ENCODE peak calls at places on chromosome 16, in five cellular contexts. One of them, this sample, is unnamed.
A peak's percentile ranks its signal among the peaks of the same experiment; 100 is the strongest.

GRCh38 chr16:31179153-31179746 is 689 bp upstream of the FUS start:
- DNase-seq in substantia nigra: no peak
- DNase-seq in nephron progenitor cell: no peak
- DNase-seq in cardiac muscle cell: no peak
- DNase-seq in transverse colon: no peak
- DNase-seq in this sample: no peak

GRCh38 chr16:74852500-74852875 is 77.9 kb upstream of the FA2H start:
- DNase-seq in substantia nigra: no peak
- DNase-seq in nephron progenitor cell: no peak
- DNase-seq in cardiac muscle cell: no peak
- DNase-seq in transverse colon: no peak
- DNase-seq in this sample: no peak

GRCh38 chr16:12436201-12436657 is 367.5 kb downstream of the CPPED1 start:
- DNase-seq in substantia nigra: no peak
- DNase-seq in nephron progenitor cell: peak; percentile 25
- DNase-seq in cardiac muscle cell: peak; percentile 5
- DNase-seq in transverse colon: no peak
- DNase-seq in this sample: no peak

GRCh38 chr16:11347831-11348230 is 2.6 kb downstream of the RMI2 start:
- DNase-seq in substantia nigra: no peak
- DNase-seq in nephron progenitor cell: no peak
- DNase-seq in cardiac muscle cell: no peak
- DNase-seq in transverse colon: no peak
- DNase-seq in this sample: no peak

GRCh38 chr16:52363082-52363481 is 183.9 kb downstream of the TOX3 start:
- DNase-seq in substantia nigra: no peak
- DNase-seq in nephron progenitor cell: no peak
- DNase-seq in cardiac muscle cell: no peak
- DNase-seq in transverse colon: no peak
- DNase-seq in this sample: no peak

GRCh38 chr16:86614699-86615098 is 36.4 kb downstream of the FOXL1 start:
- DNase-seq in substantia nigra: no peak
- DNase-seq in nephron progenitor cell: no peak
- DNase-seq in cardiac muscle cell: peak; percentile 14
- DNase-seq in transverse colon: no peak
- DNase-seq in this sample: no peak

GRCh38 chr16:2486645-2487516 is 12.0 kb downstream of the TBC1D24 start:
- DNase-seq in substantia nigra: peak; percentile 30
- DNase-seq in nephron progenitor cell: no peak
- DNase-seq in cardiac muscle cell: no peak
- DNase-seq in transverse colon: peak; percentile 75
- DNase-seq in this sample: no peak

GRCh38 chr16:79269211-79269863 is 331.2 kb downstream of the MAF start:
- DNase-seq in substantia nigra: no peak
- DNase-seq in nephron progenitor cell: no peak
- DNase-seq in cardiac muscle cell: no peak
- DNase-seq in transverse colon: no peak
- DNase-seq in this sample: no peak

GRCh38 chr16:3431779-3432219 is 11.5 kb downstream of the ZNF597 start:
- DNase-seq in substantia nigra: no peak
- DNase-seq in nephron progenitor cell: no peak
- DNase-seq in cardiac muscle cell: no peak
- DNase-seq in transverse colon: peak; percentile 19
- DNase-seq in this sample: peak; percentile 26

GRCh38 chr16:8388684-8389083 is 201.6 kb downstream of the TMEM114 start:
- DNase-seq in substantia nigra: no peak
- DNase-seq in nephron progenitor cell: no peak
- DNase-seq in cardiac muscle cell: no peak
- DNase-seq in transverse colon: no peak
- DNase-seq in this sample: no peak

GRCh38 chr16:69367980-69368379 is 16.4 kb upstream of the TMED6 start:
- DNase-seq in substantia nigra: no peak
- DNase-seq in nephron progenitor cell: no peak
- DNase-seq in cardiac muscle cell: no peak
- DNase-seq in transverse colon: no peak
- DNase-seq in this sample: no peak

GRCh38 chr16:89315791-89316581 is 98.5 kb downstream of the ZNF778 start:
- DNase-seq in substantia nigra: no peak
- DNase-seq in nephron progenitor cell: no peak
- DNase-seq in cardiac muscle cell: no peak
- DNase-seq in transverse colon: peak; percentile 41
- DNase-seq in this sample: peak; percentile 81

GRCh38 chr16:15415411-15416070 is 18.8 kb upstream of the BMERB1 start:
- DNase-seq in substantia nigra: no peak
- DNase-seq in nephron progenitor cell: no peak
- DNase-seq in cardiac muscle cell: no peak
- DNase-seq in transverse colon: no peak
- DNase-seq in this sample: no peak

GRCh38 chr16:57704011-57704904 is 9.7 kb downstream of the DRC7 start:
- DNase-seq in substantia nigra: no peak
- DNase-seq in nephron progenitor cell: no peak
- DNase-seq in cardiac muscle cell: no peak
- DNase-seq in transverse colon: no peak
- DNase-seq in this sample: no peak

GRCh38 chr16:66070140-66070887 is 296.2 kb upstream of the CDH5 start:
- DNase-seq in substantia nigra: peak; percentile 1
- DNase-seq in nephron progenitor cell: no peak
- DNase-seq in cardiac muscle cell: peak; percentile 77
- DNase-seq in transverse colon: peak; percentile 52
- DNase-seq in this sample: peak; percentile 71

GRCh38 chr16:87226926-87227650 is 90.1 kb downstream of the C16orf95 start:
- DNase-seq in substantia nigra: no peak
- DNase-seq in nephron progenitor cell: no peak
- DNase-seq in cardiac muscle cell: no peak
- DNase-seq in transverse colon: no peak
- DNase-seq in this sample: no peak

GRCh38 chr16:9801651-9802050 is 380.6 kb downstream of the GRIN2A start:
- DNase-seq in substantia nigra: no peak
- DNase-seq in nephron progenitor cell: no peak
- DNase-seq in cardiac muscle cell: no peak
- DNase-seq in transverse colon: no peak
- DNase-seq in this sample: no peak

GRCh38 chr16:51150159-51150893 is 744 bp downstream of the SALL1 start:
- DNase-seq in substantia nigra: no peak
- DNase-seq in nephron progenitor cell: peak; percentile 37
- DNase-seq in cardiac muscle cell: peak; percentile 53
- DNase-seq in transverse colon: no peak
- DNase-seq in this sample: no peak

GRCh38 chr16:12092347-12092882 is 115.9 kb downstream of the SNX29 start:
- DNase-seq in substantia nigra: no peak
- DNase-seq in nephron progenitor cell: no peak
- DNase-seq in cardiac muscle cell: no peak
- DNase-seq in transverse colon: no peak
- DNase-seq in this sample: peak; percentile 10

GRCh38 chr16:11668590-11669379 is 530 bp downstream of the SNN start:
- DNase-seq in substantia nigra: no peak
- DNase-seq in nephron progenitor cell: peak; percentile 34
- DNase-seq in cardiac muscle cell: no peak
- DNase-seq in transverse colon: no peak
- DNase-seq in this sample: no peak

GRCh38 chr16:4495766-4496165 is 19.6 kb downstream of the HMOX2 start:
- DNase-seq in substantia nigra: no peak
- DNase-seq in nephron progenitor cell: no peak
- DNase-seq in cardiac muscle cell: no peak
- DNase-seq in transverse colon: no peak
- DNase-seq in this sample: no peak

GRCh38 chr16:19691161-19691850 is 26.7 kb downstream of the KNOP1 start:
- DNase-seq in substantia nigra: peak; percentile 13
- DNase-seq in nephron progenitor cell: no peak
- DNase-seq in cardiac muscle cell: no peak
- DNase-seq in transverse colon: no peak
- DNase-seq in this sample: peak; percentile 58

GRCh38 chr16:62794724-62795123 is 758.5 kb upstream of the CDH8 start:
- DNase-seq in substantia nigra: no peak
- DNase-seq in nephron progenitor cell: no peak
- DNase-seq in cardiac muscle cell: no peak
- DNase-seq in transverse colon: no peak
- DNase-seq in this sample: no peak

GRCh38 chr16:55120408-55120807 is 189.7 kb downstream of the IRX5 start:
- DNase-seq in substantia nigra: peak; percentile 0
- DNase-seq in nephron progenitor cell: no peak
- DNase-seq in cardiac muscle cell: peak; percentile 47
- DNase-seq in transverse colon: no peak
- DNase-seq in this sample: peak; percentile 50

GRCh38 chr16:27452569-27453475 is 50.8 kb downstream of the IL21R start:
- DNase-seq in substantia nigra: no peak
- DNase-seq in nephron progenitor cell: no peak
- DNase-seq in cardiac muscle cell: no peak
- DNase-seq in transverse colon: no peak
- DNase-seq in this sample: no peak

GRCh38 chr16:66416136-66416535 is 11.0 kb upstream of the BEAN1 start:
- DNase-seq in substantia nigra: no peak
- DNase-seq in nephron progenitor cell: no peak
- DNase-seq in cardiac muscle cell: no peak
- DNase-seq in transverse colon: no peak
- DNase-seq in this sample: no peak

GRCh38 chr16:82368041-82368440 is 198.0 kb upstream of the MPHOSPH6 start:
- DNase-seq in substantia nigra: peak; percentile 39
- DNase-seq in nephron progenitor cell: peak; percentile 12
- DNase-seq in cardiac muscle cell: peak; percentile 44
- DNase-seq in transverse colon: no peak
- DNase-seq in this sample: peak; percentile 28

GRCh38 chr16:22969567-22969966 is 155.6 kb downstream of the HS3ST2 start:
- DNase-seq in substantia nigra: no peak
- DNase-seq in nephron progenitor cell: no peak
- DNase-seq in cardiac muscle cell: no peak
- DNase-seq in transverse colon: no peak
- DNase-seq in this sample: no peak

GRCh38 chr16:29710227-29711219 is 31.5 kb downstream of the QPRT start:
- DNase-seq in substantia nigra: peak; percentile 5
- DNase-seq in nephron progenitor cell: peak; percentile 11
- DNase-seq in cardiac muscle cell: peak; percentile 48
- DNase-seq in transverse colon: no peak
- DNase-seq in this sample: no peak

GRCh38 chr16:30185683-30186421 is 2.5 kb downstream of the CORO1A start:
- DNase-seq in substantia nigra: peak; percentile 8
- DNase-seq in nephron progenitor cell: no peak
- DNase-seq in cardiac muscle cell: no peak
- DNase-seq in transverse colon: peak; percentile 73
- DNase-seq in this sample: no peak

GRCh38 chr16:81524382-81524781 is 79.8 kb downstream of the CMIP start:
- DNase-seq in substantia nigra: no peak
- DNase-seq in nephron progenitor cell: no peak
- DNase-seq in cardiac muscle cell: no peak
- DNase-seq in transverse colon: no peak
- DNase-seq in this sample: no peak

GRCh38 chr16:333406-334094 is 19.0 kb downstream of the AXIN1 start:
- DNase-seq in substantia nigra: no peak
- DNase-seq in nephron progenitor cell: no peak
- DNase-seq in cardiac muscle cell: no peak
- DNase-seq in transverse colon: no peak
- DNase-seq in this sample: no peak

This sample was measured in MG63.